ENCODE peak calls at places on chromosomes 16 and 17, in six cellular contexts. V is HEK293T, I is ACHN, K is amygdala, A is fibroblast of pulmonary artery, P is Peyer's patch. O is an unnamed sample.

GRCh38 chr16:84868328-84868727 is 48.5 kb downstream of the CRISPLD2 start:
- DNase-seq in P (no peak), I (no peak), A (no peak), V (no peak), K (no peak), O (no peak)

GRCh38 chr17:2892305-2892971 is 96.2 kb downstream of the RAP1GAP2 start:
- DNase-seq in A (peak), P (no peak), I (peak), K (no peak), V (no peak), O (peak)

GRCh38 chr16:1983544-1984346 is at the start of gene GFER:
- DNase-seq in A (peak), I (peak), K (peak), P (peak), V (peak), O (peak)

GRCh38 chr17:17134952-17135340 is 71.2 kb downstream of the PLD6 start:
- DNase-seq in A (no peak), I (no peak), K (no peak), P (no peak), V (no peak), O (no peak)

GRCh38 chr17:5592382-5592781 is 8.1 kb upstream of the NLRP1 start:
- DNase-seq in V (peak), A (peak), P (no peak), K (no peak), I (peak), O (no peak)

GRCh38 chr16:27749946-27750345 is 200.0 kb downstream of the KATNIP start:
- DNase-seq in K (no peak), I (no peak), V (no peak), A (no peak), P (no peak), O (no peak)

GRCh38 chr17:75820411-75821080 is 23.7 kb downstream of the UNC13D start:
- DNase-seq in I (no peak), K (no peak), P (no peak), A (no peak), V (no peak), O (no peak)

GRCh38 chr16:87346517-87347060 is 29.4 kb upstream of the C16orf95 start:
- DNase-seq in A (no peak), I (no peak), K (no peak), V (no peak), P (no peak), O (no peak)

GRCh38 chr17:1639549-1639948 is 6.0 kb downstream of the SCARF1 start:
- DNase-seq in V (no peak), P (no peak), A (no peak), I (no peak), K (no peak), O (no peak)

GRCh38 chr16:56606688-56607618 is 1.4 kb upstream of the MT2A start:
- DNase-seq in K (no peak), V (no peak), P (peak), I (peak), A (peak), O (no peak)

GRCh38 chr16:48408688-48409087 is 23.5 kb upstream of the SIAH1 start:
- DNase-seq in V (no peak), K (no peak), A (peak), P (no peak), I (peak), O (peak)

GRCh38 chr17:75531724-75532090 is 6.2 kb downstream of the LLGL2 start:
- DNase-seq in I (no peak), K (no peak), V (no peak), P (no peak), A (no peak), O (no peak)

GRCh38 chr17:70976447-70976846 is 807.1 kb downstream of the KCNJ2 start:
- DNase-seq in P (no peak), V (no peak), K (no peak), I (no peak), A (no peak), O (no peak)

GRCh38 chr17:38879878-38880727 is 10.2 kb downstream of the LASP1 start:
- DNase-seq in A (peak), I (peak), V (no peak), K (no peak), P (no peak), O (peak)

GRCh38 chr17:28145348-28145747 is 102.9 kb downstream of the NLK start:
- DNase-seq in I (peak), K (no peak), V (no peak), P (no peak), A (peak), O (no peak)

GRCh38 chr17:82963104-82963950 is 116.1 kb upstream of the METRNL start:
- DNase-seq in I (no peak), V (no peak), K (peak), P (peak), A (peak), O (peak)

GRCh38 chr16:86922311-86922710 is 344.0 kb downstream of the FOXL1 start:
- DNase-seq in P (peak), K (no peak), V (no peak), I (no peak), A (no peak), O (no peak)

GRCh38 chr17:561118-561517 is 153.5 kb downstream of the VPS53 start:
- DNase-seq in K (no peak), V (no peak), P (no peak), A (peak), I (peak), O (peak)

GRCh38 chr17:52297230-52298010 is 138.9 kb upstream of the CA10 start:
- DNase-seq in I (peak), K (no peak), A (no peak), V (peak), P (no peak), O (no peak)

GRCh38 chr17:57004944-57005579 is 27.1 kb downstream of the SCPEP1 start:
- DNase-seq in K (no peak), I (no peak), A (no peak), P (no peak), V (peak), O (no peak)

GRCh38 chr16:17453365-17454122 is 17.2 kb downstream of the XYLT1 start:
- DNase-seq in A (no peak), V (no peak), P (no peak), I (no peak), K (no peak), O (no peak)

O was measured in retinal pigment epithelial cell.